ENCODE peak calls at places on chromosomes 11 and 22, in eight cellular contexts. One of them, this sample, is unnamed.

GRCh38 chr11:121895919-121896318 is 220.1 kb downstream of the BLID start:
- DNase-seq in HTR-8/SVneo: no peak
- DNase-seq in GDM1: no peak
- DNase-seq in endothelial cell: no peak
- DNase-seq in hippocampal formation: no peak
- DNase-seq in stimulated activated CD8-positive, alpha-beta memory T cell treated with anti-CD3 and anti-CD28 coated beads, Interleukin-7, amount 100 ng/mL, for 1 hour: no peak
- DNase-seq in NCI-H460: no peak
- DNase-seq in A549: no peak
- DNase-seq in this sample: no peak

GRCh38 chr11:13160302-13160701 is 117.3 kb upstream of the BMAL1 start:
- DNase-seq in HTR-8/SVneo: no peak
- DNase-seq in GDM1: no peak
- DNase-seq in endothelial cell: no peak
- DNase-seq in hippocampal formation: peak
- DNase-seq in stimulated activated CD8-positive, alpha-beta memory T cell treated with anti-CD3 and anti-CD28 coated beads, Interleukin-7, amount 100 ng/mL, for 1 hour: no peak
- DNase-seq in NCI-H460: no peak
- DNase-seq in A549: no peak
- DNase-seq in this sample: no peak

GRCh38 chr22:44057411-44057987 is 33.4 kb downstream of the PARVB start:
- DNase-seq in HTR-8/SVneo: no peak
- DNase-seq in GDM1: no peak
- DNase-seq in endothelial cell: no peak
- DNase-seq in hippocampal formation: no peak
- DNase-seq in stimulated activated CD8-positive, alpha-beta memory T cell treated with anti-CD3 and anti-CD28 coated beads, Interleukin-7, amount 100 ng/mL, for 1 hour: no peak
- DNase-seq in NCI-H460: no peak
- DNase-seq in A549: no peak
- DNase-seq in this sample: no peak

GRCh38 chr11:116948375-116948774 is 111.0 kb upstream of the APOA1 start:
- DNase-seq in HTR-8/SVneo: no peak
- DNase-seq in GDM1: no peak
- DNase-seq in endothelial cell: no peak
- DNase-seq in hippocampal formation: no peak
- DNase-seq in stimulated activated CD8-positive, alpha-beta memory T cell treated with anti-CD3 and anti-CD28 coated beads, Interleukin-7, amount 100 ng/mL, for 1 hour: no peak
- DNase-seq in NCI-H460: no peak
- DNase-seq in A549: no peak
- DNase-seq in this sample: no peak

GRCh38 chr22:30541979-30542810 is 4.3 kb downstream of the SEC14L6 start:
- DNase-seq in HTR-8/SVneo: no peak
- DNase-seq in GDM1: no peak
- DNase-seq in endothelial cell: peak
- DNase-seq in hippocampal formation: no peak
- DNase-seq in stimulated activated CD8-positive, alpha-beta memory T cell treated with anti-CD3 and anti-CD28 coated beads, Interleukin-7, amount 100 ng/mL, for 1 hour: no peak
- DNase-seq in NCI-H460: no peak
- DNase-seq in A549: no peak
- DNase-seq in this sample: no peak

GRCh38 chr22:30747493-30747892 is 52.8 kb downstream of the OSBP2 start:
- DNase-seq in HTR-8/SVneo: no peak
- DNase-seq in GDM1: no peak
- DNase-seq in endothelial cell: no peak
- DNase-seq in hippocampal formation: no peak
- DNase-seq in stimulated activated CD8-positive, alpha-beta memory T cell treated with anti-CD3 and anti-CD28 coated beads, Interleukin-7, amount 100 ng/mL, for 1 hour: no peak
- DNase-seq in NCI-H460: no peak
- DNase-seq in A549: no peak
- DNase-seq in this sample: no peak

GRCh38 chr22:42074153-42074750 is at the start of gene PHETA2:
- DNase-seq in HTR-8/SVneo: no peak
- DNase-seq in GDM1: no peak
- DNase-seq in endothelial cell: peak
- DNase-seq in hippocampal formation: no peak
- DNase-seq in stimulated activated CD8-positive, alpha-beta memory T cell treated with anti-CD3 and anti-CD28 coated beads, Interleukin-7, amount 100 ng/mL, for 1 hour: no peak
- DNase-seq in NCI-H460: no peak
- DNase-seq in A549: no peak
- DNase-seq in this sample: no peak

GRCh38 chr11:68081691-68082090 is 39.5 kb downstream of the CHKA start:
- DNase-seq in HTR-8/SVneo: no peak
- DNase-seq in GDM1: no peak
- DNase-seq in endothelial cell: no peak
- DNase-seq in hippocampal formation: no peak
- DNase-seq in stimulated activated CD8-positive, alpha-beta memory T cell treated with anti-CD3 and anti-CD28 coated beads, Interleukin-7, amount 100 ng/mL, for 1 hour: no peak
- DNase-seq in NCI-H460: no peak
- DNase-seq in A549: no peak
- DNase-seq in this sample: no peak

GRCh38 chr11:123450593-123450992 is 20.5 kb downstream of the GRAMD1B start:
- DNase-seq in HTR-8/SVneo: no peak
- DNase-seq in GDM1: no peak
- DNase-seq in endothelial cell: no peak
- DNase-seq in hippocampal formation: no peak
- DNase-seq in stimulated activated CD8-positive, alpha-beta memory T cell treated with anti-CD3 and anti-CD28 coated beads, Interleukin-7, amount 100 ng/mL, for 1 hour: no peak
- DNase-seq in NCI-H460: no peak
- DNase-seq in A549: no peak
- DNase-seq in this sample: no peak

GRCh38 chr11:67483901-67484665 is 1.3 kb downstream of the AIP start:
- DNase-seq in HTR-8/SVneo: no peak
- DNase-seq in GDM1: no peak
- DNase-seq in endothelial cell: no peak
- DNase-seq in hippocampal formation: no peak
- DNase-seq in stimulated activated CD8-positive, alpha-beta memory T cell treated with anti-CD3 and anti-CD28 coated beads, Interleukin-7, amount 100 ng/mL, for 1 hour: no peak
- DNase-seq in NCI-H460: no peak
- DNase-seq in A549: no peak
- DNase-seq in this sample: peak

GRCh38 chr11:73939096-73939495 is 11.7 kb upstream of the DNAJB13 start:
- DNase-seq in HTR-8/SVneo: no peak
- DNase-seq in GDM1: no peak
- DNase-seq in endothelial cell: no peak
- DNase-seq in hippocampal formation: no peak
- DNase-seq in stimulated activated CD8-positive, alpha-beta memory T cell treated with anti-CD3 and anti-CD28 coated beads, Interleukin-7, amount 100 ng/mL, for 1 hour: no peak
- DNase-seq in NCI-H460: no peak
- DNase-seq in A549: no peak
- DNase-seq in this sample: no peak

GRCh38 chr11:60625262-60625661 is 74.2 kb upstream of the MS4A8 start:
- DNase-seq in HTR-8/SVneo: no peak
- DNase-seq in GDM1: no peak
- DNase-seq in endothelial cell: no peak
- DNase-seq in hippocampal formation: no peak
- DNase-seq in stimulated activated CD8-positive, alpha-beta memory T cell treated with anti-CD3 and anti-CD28 coated beads, Interleukin-7, amount 100 ng/mL, for 1 hour: no peak
- DNase-seq in NCI-H460: peak
- DNase-seq in A549: no peak
- DNase-seq in this sample: no peak

GRCh38 chr11:114134870-114135269 is 75.4 kb downstream of the ZBTB16 start:
- DNase-seq in HTR-8/SVneo: no peak
- DNase-seq in GDM1: no peak
- DNase-seq in endothelial cell: no peak
- DNase-seq in hippocampal formation: no peak
- DNase-seq in stimulated activated CD8-positive, alpha-beta memory T cell treated with anti-CD3 and anti-CD28 coated beads, Interleukin-7, amount 100 ng/mL, for 1 hour: no peak
- DNase-seq in NCI-H460: no peak
- DNase-seq in A549: no peak
- DNase-seq in this sample: no peak

GRCh38 chr11:14446701-14447169 is 52.9 kb downstream of the COPB1 start:
- DNase-seq in HTR-8/SVneo: no peak
- DNase-seq in GDM1: no peak
- DNase-seq in endothelial cell: no peak
- DNase-seq in hippocampal formation: no peak
- DNase-seq in stimulated activated CD8-positive, alpha-beta memory T cell treated with anti-CD3 and anti-CD28 coated beads, Interleukin-7, amount 100 ng/mL, for 1 hour: no peak
- DNase-seq in NCI-H460: no peak
- DNase-seq in A549: no peak
- DNase-seq in this sample: no peak

GRCh38 chr11:134949121-134949591 is 537.1 kb upstream of the B3GAT1 start:
- DNase-seq in HTR-8/SVneo: peak
- DNase-seq in GDM1: no peak
- DNase-seq in endothelial cell: no peak
- DNase-seq in hippocampal formation: no peak
- DNase-seq in stimulated activated CD8-positive, alpha-beta memory T cell treated with anti-CD3 and anti-CD28 coated beads, Interleukin-7, amount 100 ng/mL, for 1 hour: no peak
- DNase-seq in NCI-H460: no peak
- DNase-seq in A549: no peak
- DNase-seq in this sample: no peak

GRCh38 chr11:66080055-66080817 is 10.2 kb downstream of the PACS1 start:
- DNase-seq in HTR-8/SVneo: peak
- DNase-seq in GDM1: no peak
- DNase-seq in endothelial cell: no peak
- DNase-seq in hippocampal formation: no peak
- DNase-seq in stimulated activated CD8-positive, alpha-beta memory T cell treated with anti-CD3 and anti-CD28 coated beads, Interleukin-7, amount 100 ng/mL, for 1 hour: peak
- DNase-seq in NCI-H460: no peak
- DNase-seq in A549: peak
- DNase-seq in this sample: peak

GRCh38 chr11:118901494-118902335 is 18.0 kb downstream of the CXCR5 start:
- DNase-seq in HTR-8/SVneo: no peak
- DNase-seq in GDM1: no peak
- DNase-seq in endothelial cell: no peak
- DNase-seq in hippocampal formation: no peak
- DNase-seq in stimulated activated CD8-positive, alpha-beta memory T cell treated with anti-CD3 and anti-CD28 coated beads, Interleukin-7, amount 100 ng/mL, for 1 hour: no peak
- DNase-seq in NCI-H460: no peak
- DNase-seq in A549: no peak
- DNase-seq in this sample: no peak

GRCh38 chr11:133506551-133507094 is 25.7 kb downstream of the OPCML start:
- DNase-seq in HTR-8/SVneo: no peak
- DNase-seq in GDM1: no peak
- DNase-seq in endothelial cell: no peak
- DNase-seq in hippocampal formation: no peak
- DNase-seq in stimulated activated CD8-positive, alpha-beta memory T cell treated with anti-CD3 and anti-CD28 coated beads, Interleukin-7, amount 100 ng/mL, for 1 hour: no peak
- DNase-seq in NCI-H460: no peak
- DNase-seq in A549: no peak
- DNase-seq in this sample: no peak

GRCh38 chr11:70176940-70177689 is 26.0 kb upstream of the FADD start:
- DNase-seq in HTR-8/SVneo: peak
- DNase-seq in GDM1: peak
- DNase-seq in endothelial cell: peak
- DNase-seq in hippocampal formation: no peak
- DNase-seq in stimulated activated CD8-positive, alpha-beta memory T cell treated with anti-CD3 and anti-CD28 coated beads, Interleukin-7, amount 100 ng/mL, for 1 hour: peak
- DNase-seq in NCI-H460: peak
- DNase-seq in A549: peak
- DNase-seq in this sample: peak

GRCh38 chr11:111183706-111184105 is 61.8 kb upstream of the POU2AF2 start:
- DNase-seq in HTR-8/SVneo: no peak
- DNase-seq in GDM1: no peak
- DNase-seq in endothelial cell: no peak
- DNase-seq in hippocampal formation: no peak
- DNase-seq in stimulated activated CD8-positive, alpha-beta memory T cell treated with anti-CD3 and anti-CD28 coated beads, Interleukin-7, amount 100 ng/mL, for 1 hour: no peak
- DNase-seq in NCI-H460: no peak
- DNase-seq in A549: no peak
- DNase-seq in this sample: no peak

GRCh38 chr11:73287400-73288101 is 15.4 kb downstream of the P2RY6 start:
- DNase-seq in HTR-8/SVneo: no peak
- DNase-seq in GDM1: no peak
- DNase-seq in endothelial cell: no peak
- DNase-seq in hippocampal formation: no peak
- DNase-seq in stimulated activated CD8-positive, alpha-beta memory T cell treated with anti-CD3 and anti-CD28 coated beads, Interleukin-7, amount 100 ng/mL, for 1 hour: no peak
- DNase-seq in NCI-H460: no peak
- DNase-seq in A549: no peak
- DNase-seq in this sample: no peak

GRCh38 chr11:57800444-57801184 is 39.0 kb downstream of the CTNND1 start:
- DNase-seq in HTR-8/SVneo: peak
- DNase-seq in GDM1: peak
- DNase-seq in endothelial cell: peak
- DNase-seq in hippocampal formation: peak
- DNase-seq in stimulated activated CD8-positive, alpha-beta memory T cell treated with anti-CD3 and anti-CD28 coated beads, Interleukin-7, amount 100 ng/mL, for 1 hour: no peak
- DNase-seq in NCI-H460: peak
- DNase-seq in A549: peak
- DNase-seq in this sample: peak

GRCh38 chr22:49570032-49570848 is 257.4 kb downstream of the BRD1 start:
- DNase-seq in HTR-8/SVneo: no peak
- DNase-seq in GDM1: no peak
- DNase-seq in endothelial cell: no peak
- DNase-seq in hippocampal formation: no peak
- DNase-seq in stimulated activated CD8-positive, alpha-beta memory T cell treated with anti-CD3 and anti-CD28 coated beads, Interleukin-7, amount 100 ng/mL, for 1 hour: no peak
- DNase-seq in NCI-H460: no peak
- DNase-seq in A549: no peak
- DNase-seq in this sample: no peak

This sample was measured in naive thymus-derived CD4-positive, alpha-beta T cell.